ENCODE peak calls at places on chromosomes 3 and 15, in ten cellular contexts. One of them, this sample, is unnamed.

GRCh38 chr15:92608866-92609700 is 46.5 kb downstream of the FAM174B start:
- DNase-seq in HL-60: no peak
- DNase-seq in sigmoid colon: peak; percentile 36
- DNase-seq in Panc1: no peak
- DNase-seq in stomach: no peak
- DNase-seq in endothelial cell of umbilical vein: no peak
- DNase-seq in esophagus muscularis mucosa: no peak
- DNase-seq in transverse colon: no peak
- DNase-seq in breast epithelium: no peak
- DNase-seq in HCT116: no peak
- DNase-seq in this sample: no peak

GRCh38 chr15:78640840-78641733 is at the start of gene CHRNB4:
- DNase-seq in HL-60: no peak
- DNase-seq in sigmoid colon: no peak
- DNase-seq in Panc1: no peak
- DNase-seq in stomach: no peak
- DNase-seq in endothelial cell of umbilical vein: peak; percentile 9
- DNase-seq in esophagus muscularis mucosa: no peak
- DNase-seq in transverse colon: peak; percentile 42
- DNase-seq in breast epithelium: no peak
- DNase-seq in HCT116: no peak
- DNase-seq in this sample: no peak

GRCh38 chr15:57640935-57641682 is 49.4 kb downstream of the MYZAP start:
- DNase-seq in HL-60: no peak
- DNase-seq in sigmoid colon: no peak
- DNase-seq in Panc1: no peak
- DNase-seq in stomach: no peak
- DNase-seq in endothelial cell of umbilical vein: peak; percentile 41
- DNase-seq in esophagus muscularis mucosa: peak; percentile 29
- DNase-seq in transverse colon: no peak
- DNase-seq in breast epithelium: no peak
- DNase-seq in HCT116: no peak
- DNase-seq in this sample: no peak

GRCh38 chr3:46400000-46400734 is 6.7 kb downstream of the CCR5AS start:
- DNase-seq in HL-60: no peak
- DNase-seq in sigmoid colon: no peak
- DNase-seq in Panc1: no peak
- DNase-seq in stomach: no peak
- DNase-seq in endothelial cell of umbilical vein: peak; percentile 19
- DNase-seq in esophagus muscularis mucosa: no peak
- DNase-seq in transverse colon: no peak
- DNase-seq in breast epithelium: no peak
- DNase-seq in HCT116: no peak
- DNase-seq in this sample: no peak

GRCh38 chr3:117688583-117688982 is 979.0 kb downstream of the TUSC7 start:
- DNase-seq in HL-60: no peak
- DNase-seq in sigmoid colon: no peak
- DNase-seq in Panc1: no peak
- DNase-seq in stomach: peak; percentile 35
- DNase-seq in endothelial cell of umbilical vein: no peak
- DNase-seq in esophagus muscularis mucosa: peak; percentile 82
- DNase-seq in transverse colon: no peak
- DNase-seq in breast epithelium: no peak
- DNase-seq in HCT116: no peak
- DNase-seq in this sample: no peak

GRCh38 chr3:124557433-124558232 is 172.6 kb upstream of the UMPS start:
- DNase-seq in HL-60: no peak
- DNase-seq in sigmoid colon: no peak
- DNase-seq in Panc1: no peak
- DNase-seq in stomach: peak; percentile 38
- DNase-seq in endothelial cell of umbilical vein: peak; percentile 78
- DNase-seq in esophagus muscularis mucosa: no peak
- DNase-seq in transverse colon: peak; percentile 21
- DNase-seq in breast epithelium: no peak
- DNase-seq in HCT116: no peak
- DNase-seq in this sample: no peak

GRCh38 chr3:12196684-12197083 is 38.0 kb upstream of the TIMP4 start:
- DNase-seq in HL-60: no peak
- DNase-seq in sigmoid colon: no peak
- DNase-seq in Panc1: no peak
- DNase-seq in stomach: no peak
- DNase-seq in endothelial cell of umbilical vein: no peak
- DNase-seq in esophagus muscularis mucosa: peak; percentile 66
- DNase-seq in transverse colon: no peak
- DNase-seq in breast epithelium: no peak
- DNase-seq in HCT116: no peak
- DNase-seq in this sample: no peak

GRCh38 chr3:131694351-131694750 is 191.6 kb upstream of the MRPL3 start:
- DNase-seq in HL-60: no peak
- DNase-seq in sigmoid colon: no peak
- DNase-seq in Panc1: no peak
- DNase-seq in stomach: no peak
- DNase-seq in endothelial cell of umbilical vein: no peak
- DNase-seq in esophagus muscularis mucosa: no peak
- DNase-seq in transverse colon: no peak
- DNase-seq in breast epithelium: no peak
- DNase-seq in HCT116: no peak
- DNase-seq in this sample: no peak

GRCh38 chr3:65846936-65847335 is 191.8 kb downstream of the MAGI1 start:
- DNase-seq in HL-60: no peak
- DNase-seq in sigmoid colon: no peak
- DNase-seq in Panc1: no peak
- DNase-seq in stomach: no peak
- DNase-seq in endothelial cell of umbilical vein: no peak
- DNase-seq in esophagus muscularis mucosa: no peak
- DNase-seq in transverse colon: no peak
- DNase-seq in breast epithelium: no peak
- DNase-seq in HCT116: no peak
- DNase-seq in this sample: no peak

GRCh38 chr3:4642611-4643010 is 149.5 kb downstream of the ITPR1 start:
- DNase-seq in HL-60: no peak
- DNase-seq in sigmoid colon: no peak
- DNase-seq in Panc1: no peak
- DNase-seq in stomach: no peak
- DNase-seq in endothelial cell of umbilical vein: no peak
- DNase-seq in esophagus muscularis mucosa: no peak
- DNase-seq in transverse colon: no peak
- DNase-seq in breast epithelium: no peak
- DNase-seq in HCT116: no peak
- DNase-seq in this sample: no peak

GRCh38 chr3:25855281-25855680 is 65.4 kb downstream of the OXSM start:
- DNase-seq in HL-60: no peak
- DNase-seq in sigmoid colon: no peak
- DNase-seq in Panc1: no peak
- DNase-seq in stomach: no peak
- DNase-seq in endothelial cell of umbilical vein: peak; percentile 7
- DNase-seq in esophagus muscularis mucosa: no peak
- DNase-seq in transverse colon: no peak
- DNase-seq in breast epithelium: no peak
- DNase-seq in HCT116: no peak
- DNase-seq in this sample: no peak

GRCh38 chr3:50246517-50246954 is 10.5 kb downstream of the GNAI2 start:
- DNase-seq in HL-60: peak; percentile 92
- DNase-seq in sigmoid colon: no peak
- DNase-seq in Panc1: no peak
- DNase-seq in stomach: no peak
- DNase-seq in endothelial cell of umbilical vein: peak; percentile 78
- DNase-seq in esophagus muscularis mucosa: no peak
- DNase-seq in transverse colon: peak; percentile 55
- DNase-seq in breast epithelium: no peak
- DNase-seq in HCT116: peak; percentile 81
- DNase-seq in this sample: peak; percentile 91

GRCh38 chr3:173977747-173978146 is 580.2 kb downstream of the NLGN1 start:
- DNase-seq in HL-60: no peak
- DNase-seq in sigmoid colon: no peak
- DNase-seq in Panc1: no peak
- DNase-seq in stomach: no peak
- DNase-seq in endothelial cell of umbilical vein: no peak
- DNase-seq in esophagus muscularis mucosa: no peak
- DNase-seq in transverse colon: no peak
- DNase-seq in breast epithelium: no peak
- DNase-seq in HCT116: no peak
- DNase-seq in this sample: no peak

GRCh38 chr15:36907295-36907694 is 193.1 kb downstream of the MEIS2 start:
- DNase-seq in HL-60: no peak
- DNase-seq in sigmoid colon: no peak
- DNase-seq in Panc1: no peak
- DNase-seq in stomach: no peak
- DNase-seq in endothelial cell of umbilical vein: no peak
- DNase-seq in esophagus muscularis mucosa: no peak
- DNase-seq in transverse colon: no peak
- DNase-seq in breast epithelium: no peak
- DNase-seq in HCT116: no peak
- DNase-seq in this sample: no peak

GRCh38 chr3:196969660-196970546 is 1.3 kb upstream of the PIGZ start:
- DNase-seq in HL-60: peak; percentile 56
- DNase-seq in sigmoid colon: no peak
- DNase-seq in Panc1: no peak
- DNase-seq in stomach: peak; percentile 69
- DNase-seq in endothelial cell of umbilical vein: peak; percentile 57
- DNase-seq in esophagus muscularis mucosa: no peak
- DNase-seq in transverse colon: peak; percentile 70
- DNase-seq in breast epithelium: no peak
- DNase-seq in HCT116: no peak
- DNase-seq in this sample: peak; percentile 93
- H3K27me3 ChIP-seq in HL-60: no peaks in the 10 kb centered on the region
- H3K27me3 ChIP-seq in sigmoid colon: no peaks in the 10 kb centered on the region
- H3K27me3 ChIP-seq in Panc1: no peaks in the 10 kb centered on the region
- H3K27me3 ChIP-seq in stomach: no peaks in the 10 kb centered on the region
- H3K27me3 ChIP-seq in endothelial cell of umbilical vein: no peaks in the 10 kb centered on the region
- H3K27me3 ChIP-seq in esophagus muscularis mucosa: no peaks in the 10 kb centered on the region
- H3K27me3 ChIP-seq in transverse colon: no peaks in the 10 kb centered on the region
- H3K27me3 ChIP-seq in breast epithelium: no peaks in the 10 kb centered on the region
- H3K27me3 ChIP-seq in HCT116: no peaks in the 10 kb centered on the region
- H3K27me3 ChIP-seq in this sample: no peaks in the 10 kb centered on the region

GRCh38 chr3:134367412-134367811 is 6.8 kb downstream of the AMOTL2 start:
- DNase-seq in HL-60: no peak
- DNase-seq in sigmoid colon: peak; percentile 63
- DNase-seq in Panc1: no peak
- DNase-seq in stomach: no peak
- DNase-seq in endothelial cell of umbilical vein: no peak
- DNase-seq in esophagus muscularis mucosa: no peak
- DNase-seq in transverse colon: no peak
- DNase-seq in breast epithelium: no peak
- DNase-seq in HCT116: no peak
- DNase-seq in this sample: peak; percentile 64

GRCh38 chr3:134366928-134367352 is 7.3 kb downstream of the AMOTL2 start:
- DNase-seq in HL-60: no peak
- DNase-seq in sigmoid colon: peak; percentile 85
- DNase-seq in Panc1: no peak
- DNase-seq in stomach: peak; percentile 67
- DNase-seq in endothelial cell of umbilical vein: peak; percentile 14
- DNase-seq in esophagus muscularis mucosa: no peak
- DNase-seq in transverse colon: no peak
- DNase-seq in breast epithelium: no peak
- DNase-seq in HCT116: no peak
- DNase-seq in this sample: peak; percentile 67

GRCh38 chr3:134369231-134369741 is 5.0 kb downstream of the AMOTL2 start:
- DNase-seq in HL-60: no peak
- DNase-seq in sigmoid colon: peak; percentile 62
- DNase-seq in Panc1: no peak
- DNase-seq in stomach: no peak
- DNase-seq in endothelial cell of umbilical vein: peak; percentile 97
- DNase-seq in esophagus muscularis mucosa: no peak
- DNase-seq in transverse colon: no peak
- DNase-seq in breast epithelium: no peak
- DNase-seq in HCT116: no peak
- DNase-seq in this sample: peak; percentile 15

GRCh38 chr3:134368751-134369105 is 5.5 kb downstream of the AMOTL2 start:
- DNase-seq in HL-60: no peak
- DNase-seq in sigmoid colon: peak; percentile 53
- DNase-seq in Panc1: no peak
- DNase-seq in stomach: no peak
- DNase-seq in endothelial cell of umbilical vein: no peak
- DNase-seq in esophagus muscularis mucosa: no peak
- DNase-seq in transverse colon: no peak
- DNase-seq in breast epithelium: no peak
- DNase-seq in HCT116: no peak
- DNase-seq in this sample: peak; percentile 21

GRCh38 chr3:134367869-134368750 is 6.1 kb downstream of the AMOTL2 start:
- DNase-seq in HL-60: no peak
- DNase-seq in sigmoid colon: peak; percentile 38
- DNase-seq in Panc1: no peak
- DNase-seq in stomach: no peak
- DNase-seq in endothelial cell of umbilical vein: no peak
- DNase-seq in esophagus muscularis mucosa: no peak
- DNase-seq in transverse colon: no peak
- DNase-seq in breast epithelium: no peak
- DNase-seq in HCT116: no peak
- DNase-seq in this sample: peak; percentile 59
- TF ChIP-seq POLR2AphosphoS5 in HL-60: no peak
- TF ChIP-seq POLR2AphosphoS5 in sigmoid colon: no peak
- TF ChIP-seq POLR2AphosphoS5 in Panc1: peak; percentile 33
- TF ChIP-seq POLR2AphosphoS5 in stomach: no peak
- TF ChIP-seq POLR2AphosphoS5 in endothelial cell of umbilical vein: peak; percentile 30
- TF ChIP-seq POLR2AphosphoS5 in esophagus muscularis mucosa: no peak
- TF ChIP-seq POLR2AphosphoS5 in transverse colon: no peak
- TF ChIP-seq POLR2AphosphoS5 in breast epithelium: no peak
- TF ChIP-seq POLR2AphosphoS5 in HCT116: no peak
- TF ChIP-seq POLR2AphosphoS5 in this sample: no peak

GRCh38 chr15:40183636-40184463 is 23.0 kb downstream of the BUB1B start:
- DNase-seq in HL-60: peak; percentile 7
- DNase-seq in sigmoid colon: no peak
- DNase-seq in Panc1: no peak
- DNase-seq in stomach: no peak
- DNase-seq in endothelial cell of umbilical vein: no peak
- DNase-seq in esophagus muscularis mucosa: no peak
- DNase-seq in transverse colon: no peak
- DNase-seq in breast epithelium: no peak
- DNase-seq in HCT116: no peak
- DNase-seq in this sample: no peak
- H3K4me3 ChIP-seq in HL-60: no peak overlapping the region
- H3K4me3 ChIP-seq in sigmoid colon: no peak overlapping the region
- H3K4me3 ChIP-seq in Panc1: no peak overlapping the region
- H3K4me3 ChIP-seq in stomach: no peak overlapping the region
- H3K4me3 ChIP-seq in endothelial cell of umbilical vein: no peak overlapping the region
- H3K4me3 ChIP-seq in esophagus muscularis mucosa: no peak overlapping the region
- H3K4me3 ChIP-seq in transverse colon: no peak overlapping the region
- H3K4me3 ChIP-seq in breast epithelium: no peak overlapping the region
- H3K4me3 ChIP-seq in HCT116: no peak overlapping the region
- H3K4me3 ChIP-seq in this sample: no peak overlapping the region

GRCh38 chr3:138331143-138331894 is 1.7 kb upstream of the NME9 start:
- DNase-seq in HL-60: no peak
- DNase-seq in sigmoid colon: no peak
- DNase-seq in Panc1: no peak
- DNase-seq in stomach: no peak
- DNase-seq in endothelial cell of umbilical vein: no peak
- DNase-seq in esophagus muscularis mucosa: peak; percentile 19
- DNase-seq in transverse colon: no peak
- DNase-seq in breast epithelium: no peak
- DNase-seq in HCT116: no peak
- DNase-seq in this sample: no peak
- H3K27me3 ChIP-seq in HL-60: peaks cover 37% of the 10 kb centered on the region
- H3K27me3 ChIP-seq in sigmoid colon: no peaks in the 10 kb centered on the region
- H3K27me3 ChIP-seq in Panc1: peaks cover 24% of the 10 kb centered on the region
- H3K27me3 ChIP-seq in stomach: no peaks in the 10 kb centered on the region
- H3K27me3 ChIP-seq in endothelial cell of umbilical vein: peaks cover 9% of the 10 kb centered on the region
- H3K27me3 ChIP-seq in esophagus muscularis mucosa: no peaks in the 10 kb centered on the region
- H3K27me3 ChIP-seq in transverse colon: no peaks in the 10 kb centered on the region
- H3K27me3 ChIP-seq in breast epithelium: no peaks in the 10 kb centered on the region
- H3K27me3 ChIP-seq in HCT116: no peaks in the 10 kb centered on the region
- H3K27me3 ChIP-seq in this sample: no peaks in the 10 kb centered on the region